ENCODE peak calls at places on chromosomes 7 and 10, in six cellular contexts. T, N, X, C, S and A are unnamed samples.

GRCh38 chr10:55628260-55628701 is 732.8 kb downstream of the ZWINT start:
- DNase-seq in T (peak; percentile 77), N (no peak), X (peak; percentile 79), C (peak; percentile 16), S (no peak), A (peak; percentile 60)

GRCh38 chr10:58335306-58336005 is 650 bp downstream of the UBE2D1 start:
- DNase-seq in T (no peak), N (peak; percentile 6), X (peak; percentile 58), C (peak; percentile 39), S (peak; percentile 86), A (no peak)

GRCh38 chr10:33132626-33133025 is 174.6 kb upstream of the ITGB1 start:
- DNase-seq in T (no peak), N (no peak), X (no peak), C (no peak), S (no peak), A (no peak)

GRCh38 chr7:28455486-28455885 is 43.2 kb downstream of the CREB5 start:
- DNase-seq in T (no peak), N (no peak), X (no peak), C (no peak), S (no peak), A (no peak)

GRCh38 chr7:489876-490275 is 29.8 kb downstream of the PDGFA start:
- DNase-seq in T (no peak), N (no peak), X (no peak), C (no peak), S (no peak), A (no peak)

GRCh38 chr10:109922976-109923921 is at the start of gene XPNPEP1:
- DNase-seq in T (peak; percentile 93), N (peak; percentile 66), X (peak; percentile 91), C (peak; percentile 90), S (peak; percentile 81), A (peak; percentile 84)

GRCh38 chr10:112752268-112752667 is 197.8 kb upstream of the TCF7L2 start:
- DNase-seq in T (no peak), N (no peak), X (no peak), C (no peak), S (no peak), A (no peak)

GRCh38 chr10:23314835-23315239 is 29.8 kb downstream of the C10orf67 start:
- DNase-seq in T (no peak), N (peak; percentile 70), X (peak; percentile 61), C (peak; percentile 63), S (peak; percentile 14), A (no peak)

GRCh38 chr7:30347226-30348082 is 63.1 kb downstream of the ZNRF2 start:
- DNase-seq in T (no peak), N (no peak), X (no peak), C (no peak), S (no peak), A (no peak)

GRCh38 chr7:97555845-97556431 is 175.9 kb upstream of the TAC1 start:
- DNase-seq in T (no peak), N (no peak), X (no peak), C (no peak), S (no peak), A (no peak)

GRCh38 chr10:11625019-11625735 is 13.7 kb upstream of the USP6NL start:
- DNase-seq in T (no peak), N (no peak), X (no peak), C (no peak), S (no peak), A (no peak)

GRCh38 chr10:11631890-11632587 is 20.6 kb upstream of the USP6NL start:
- DNase-seq in T (no peak), N (peak; percentile 46), X (no peak), C (no peak), S (no peak), A (no peak)

GRCh38 chr10:11631291-11631690 is 19.8 kb upstream of the USP6NL start:
- DNase-seq in T (no peak), N (no peak), X (no peak), C (no peak), S (no peak), A (no peak)

GRCh38 chr10:11629731-11630130 is 18.3 kb upstream of the USP6NL start:
- DNase-seq in T (no peak), N (no peak), X (no peak), C (no peak), S (no peak), A (no peak)

DNA sequence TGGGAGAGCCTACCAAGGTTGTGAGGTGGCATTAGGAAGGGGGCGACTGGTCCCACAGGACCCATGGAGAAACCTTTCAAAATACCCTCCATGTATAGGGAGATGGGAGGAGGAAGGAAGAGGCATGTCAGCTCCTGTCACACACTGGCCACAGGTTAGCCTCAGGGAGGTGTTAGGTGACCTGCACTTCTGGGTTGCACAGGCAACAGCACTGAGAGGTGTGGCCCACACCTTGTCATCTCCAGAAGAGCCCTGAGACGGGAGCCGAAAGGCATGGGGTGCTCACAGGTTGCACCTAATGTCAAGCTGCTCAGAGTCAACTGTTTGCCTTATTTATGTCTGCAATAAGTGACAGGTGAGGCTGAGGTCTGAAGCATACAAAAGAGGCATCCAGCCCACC is 14.6 kb upstream of the USP6NL start:
- DNase-seq in T (no peak), N (no peak), X (no peak), C (no peak), S (no peak), A (no peak)
- H3K4me3 ChIP-seq in T (no peak overlapping the region), N (no peak overlapping the region), X (no peak overlapping the region), C (no peak overlapping the region), S (no peak overlapping the region), A (no peak overlapping the region)

DNA sequence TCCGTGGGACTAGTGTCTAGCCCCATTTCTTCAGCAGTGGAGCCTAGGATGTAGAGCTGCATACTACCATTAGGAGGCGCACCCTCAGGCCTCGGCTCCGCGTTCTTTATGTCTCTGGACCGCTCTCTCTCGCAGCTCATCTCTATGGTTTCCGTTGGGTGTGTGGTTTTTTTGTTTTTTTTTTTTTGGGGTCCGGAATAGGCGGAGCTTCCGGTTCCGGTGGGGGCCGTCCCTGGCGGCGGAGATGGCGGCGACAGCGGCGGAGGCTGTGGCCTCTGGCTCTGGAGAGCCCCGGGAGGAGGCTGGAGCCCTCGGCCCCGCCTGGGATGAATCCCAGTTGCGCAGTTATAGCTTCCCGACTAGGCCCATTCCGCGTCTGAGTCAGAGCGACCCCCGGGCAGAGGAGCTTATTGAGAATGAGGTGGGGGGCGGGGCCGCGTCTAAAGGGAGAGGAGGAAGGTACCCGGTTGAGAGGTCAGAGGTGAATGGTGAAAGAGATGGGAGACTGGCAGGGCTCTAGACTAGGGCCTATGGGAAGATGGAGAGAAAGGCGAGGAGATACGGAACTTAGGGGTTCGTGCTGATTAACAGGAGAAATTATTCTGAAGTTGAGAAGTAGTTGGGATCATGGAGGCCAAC is at the start of gene HIF1AN:
- DNase-seq in T (peak; percentile 92), N (peak; percentile 94), X (peak; percentile 94), C (peak; percentile 90), S (peak; percentile 81), A (peak; percentile 90)
- H3K27ac ChIP-seq in T (peak within 1 kb of the TSS; percentile 64), N (peak within 1 kb of the TSS; percentile 85), X (no peak within 1 kb of the TSS), C (peak within 1 kb of the TSS; percentile 56), S (peak within 1 kb of the TSS; percentile 83), A (peak within 1 kb of the TSS; percentile 73)

GRCh38 chr10:79142522-79143309 is 74.0 kb downstream of the ZMIZ1 start:
- DNase-seq in T (no peak), N (no peak), X (no peak), C (no peak), S (no peak), A (no peak)

GRCh38 chr10:79140083-79140793 is 71.5 kb downstream of the ZMIZ1 start:
- DNase-seq in T (no peak), N (no peak), X (no peak), C (no peak), S (no peak), A (no peak)

GRCh38 chr10:79143879-79144278 is 75.1 kb downstream of the ZMIZ1 start:
- DNase-seq in T (no peak), N (no peak), X (no peak), C (no peak), S (no peak), A (no peak)

GRCh38 chr10:79140906-79141305 is 72.1 kb downstream of the ZMIZ1 start:
- DNase-seq in T (no peak), N (no peak), X (no peak), C (no peak), S (no peak), A (no peak)

DNA sequence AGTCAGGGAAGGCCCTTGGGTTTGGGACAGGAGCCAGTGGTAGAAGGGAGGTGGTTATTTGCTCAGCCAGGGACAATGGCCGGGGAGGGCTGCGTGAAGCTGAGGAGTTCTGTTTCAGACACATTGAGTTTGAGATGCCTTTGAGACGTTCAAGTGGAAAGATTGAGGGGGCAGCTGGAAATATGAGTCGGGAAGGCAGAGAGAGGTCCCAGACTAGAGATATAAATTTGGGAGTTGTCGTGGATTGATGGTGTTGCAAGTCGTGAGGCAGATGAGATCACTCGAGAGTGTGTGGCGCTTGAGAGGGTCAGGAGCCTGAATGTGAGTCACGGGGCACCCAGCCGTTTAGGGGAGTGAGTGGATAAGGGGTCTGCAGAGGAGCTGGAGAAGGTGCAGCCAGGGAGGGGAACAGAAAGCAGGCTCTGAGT is 73.3 kb downstream of the ZMIZ1 start:
- DNase-seq in T (no peak), N (no peak), X (peak; percentile 84), C (no peak), S (no peak), A (peak; percentile 90)
- H3K4me1 ChIP-seq in T (peaks cover 80% of the 10 kb centered on the region), N (peaks cover 18% of the 10 kb centered on the region), X (peaks cover 59% of the 10 kb centered on the region), C (peaks cover 12% of the 10 kb centered on the region), S (peaks cover 62% of the 10 kb centered on the region), A (no peaks in the 10 kb centered on the region)

GRCh38 chr7:123594813-123595241 is 6.8 kb upstream of the ASB15 start:
- DNase-seq in T (no peak), N (no peak), X (no peak), C (peak; percentile 50), S (no peak), A (no peak)
- H3K4me3 ChIP-seq in T (no peak overlapping the region), N (no peak overlapping the region), X (no peak overlapping the region), C (no peak overlapping the region), S (no peak overlapping the region), A (no peak overlapping the region)

DNA sequence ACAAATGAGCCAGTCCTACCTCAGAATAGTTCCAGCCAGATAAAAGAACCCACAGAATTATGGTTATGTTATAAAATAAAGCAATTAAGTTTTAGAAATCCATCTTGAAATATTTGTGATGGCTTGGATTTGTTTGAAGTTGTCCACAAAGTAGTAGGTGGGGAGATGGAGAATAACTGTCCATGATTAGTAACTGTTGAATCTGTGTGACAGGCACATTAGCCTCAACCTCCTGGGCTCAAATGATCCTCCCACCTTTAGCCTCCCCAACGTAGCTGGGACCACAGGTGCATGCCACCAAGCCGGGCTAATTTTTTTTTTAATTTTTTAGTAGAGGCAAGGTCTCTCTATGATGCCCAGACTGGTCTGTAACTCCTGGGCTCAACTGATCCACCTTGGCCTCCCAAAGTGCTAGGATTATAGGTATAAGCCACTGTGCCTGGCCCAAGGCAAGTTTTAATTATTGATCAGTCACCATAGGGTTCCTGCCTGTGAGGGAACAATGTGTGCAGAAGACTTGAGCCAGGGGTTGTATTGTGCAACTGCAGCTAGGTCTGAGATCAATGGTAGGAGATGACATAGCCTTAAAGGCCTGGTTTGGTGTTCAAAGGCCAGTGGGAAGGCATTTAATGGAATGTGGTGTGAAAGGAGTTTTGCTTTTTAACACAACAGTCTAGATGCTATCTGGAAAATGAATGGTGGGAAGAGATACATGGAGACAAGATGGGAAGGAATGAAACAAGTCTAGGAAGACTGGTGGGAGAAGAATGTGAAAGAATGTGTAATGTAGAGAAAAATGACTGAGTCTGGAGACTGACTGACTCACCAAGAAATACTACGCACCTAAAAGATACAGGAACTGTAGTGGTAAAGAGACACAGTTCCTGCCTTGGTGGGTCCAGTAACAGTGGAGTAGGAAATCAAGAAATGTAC is 9.8 kb downstream of the HNRNPF start:
- DNase-seq in T (no peak), N (no peak), X (no peak), C (no peak), S (no peak), A (no peak)
- H3K27ac ChIP-seq in T (peak overlapping the region; percentile 29), N (peak overlapping the region; percentile 89), X (no peak overlapping the region), C (peak overlapping the region; percentile 95), S (peak overlapping the region; percentile 100), A (no peak overlapping the region)

GRCh38 chr10:72134785-72135765 is 46.7 kb upstream of the SPOCK2 start:
- DNase-seq in T (no peak), N (peak; percentile 62), X (no peak), C (no peak), S (no peak), A (no peak)
- H3K4me1 ChIP-seq in T (no peaks in the 10 kb centered on the region), N (no peaks in the 10 kb centered on the region), X (no peaks in the 10 kb centered on the region), C (no peaks in the 10 kb centered on the region), S (no peaks in the 10 kb centered on the region), A (no peaks in the 10 kb centered on the region)